ENCODE peak calls at places on chromosomes 6 and 20, in eight cellular contexts. One of them, this sample, is unnamed.

GRCh38 chr6:131213501-131213990 is 78.3 kb downstream of the AKAP7 start:
- DNase-seq in uterus: no peak
- DNase-seq in body of pancreas: no peak
- DNase-seq in HCT116: no peak
- DNase-seq in adrenal gland: no peak
- DNase-seq in breast epithelium: no peak
- DNase-seq in HepG2: no peak
- DNase-seq in A549: no peak
- DNase-seq in this sample: no peak

GRCh38 chr6:5379647-5380242 is 118.4 kb downstream of the FARS2 start:
- DNase-seq in breast epithelium: no peak
- DNase-seq in A549: peak
- DNase-seq in HCT116: peak
- DNase-seq in adrenal gland: peak
- DNase-seq in uterus: no peak
- DNase-seq in body of pancreas: no peak
- DNase-seq in HepG2: peak
- DNase-seq in this sample: peak

GRCh38 chr6:119627908-119628669 is 278.5 kb upstream of the MAN1A1 start:
- DNase-seq in A549: no peak
- DNase-seq in breast epithelium: no peak
- DNase-seq in uterus: no peak
- DNase-seq in body of pancreas: peak
- DNase-seq in adrenal gland: peak
- DNase-seq in HepG2: no peak
- DNase-seq in HCT116: no peak
- DNase-seq in this sample: peak

GRCh38 chr6:53241936-53242335 is 93.3 kb upstream of the GCM1 start:
- DNase-seq in body of pancreas: peak
- DNase-seq in adrenal gland: no peak
- DNase-seq in HepG2: no peak
- DNase-seq in HCT116: no peak
- DNase-seq in uterus: no peak
- DNase-seq in breast epithelium: no peak
- DNase-seq in A549: no peak
- DNase-seq in this sample: no peak

GRCh38 chr6:159979136-159979874 is 10.4 kb downstream of the IGF2R start:
- DNase-seq in uterus: no peak
- DNase-seq in HCT116: no peak
- DNase-seq in breast epithelium: no peak
- DNase-seq in HepG2: peak
- DNase-seq in A549: no peak
- DNase-seq in adrenal gland: peak
- DNase-seq in body of pancreas: no peak
- DNase-seq in this sample: peak

GRCh38 chr6:150695652-150696051 is 96.0 kb downstream of the PLEKHG1 start:
- DNase-seq in breast epithelium: no peak
- DNase-seq in HCT116: no peak
- DNase-seq in A549: no peak
- DNase-seq in HepG2: no peak
- DNase-seq in body of pancreas: no peak
- DNase-seq in uterus: no peak
- DNase-seq in adrenal gland: no peak
- DNase-seq in this sample: no peak

GRCh38 chr6:162443101-162443500 is 284.5 kb downstream of the PRKN start:
- DNase-seq in adrenal gland: no peak
- DNase-seq in HepG2: no peak
- DNase-seq in A549: no peak
- DNase-seq in HCT116: no peak
- DNase-seq in breast epithelium: peak
- DNase-seq in body of pancreas: peak
- DNase-seq in uterus: no peak
- DNase-seq in this sample: no peak

GRCh38 chr6:15842718-15843117 is 179.9 kb upstream of the DTNBP1 start:
- DNase-seq in breast epithelium: no peak
- DNase-seq in body of pancreas: no peak
- DNase-seq in A549: no peak
- DNase-seq in uterus: no peak
- DNase-seq in HCT116: no peak
- DNase-seq in adrenal gland: no peak
- DNase-seq in HepG2: no peak
- DNase-seq in this sample: no peak

GRCh38 chr6:25919657-25920056 is 10.8 kb downstream of the SLC17A2 start:
- DNase-seq in HCT116: no peak
- DNase-seq in HepG2: no peak
- DNase-seq in uterus: no peak
- DNase-seq in adrenal gland: no peak
- DNase-seq in body of pancreas: no peak
- DNase-seq in breast epithelium: no peak
- DNase-seq in A549: no peak
- DNase-seq in this sample: no peak

GRCh38 chr6:154247119-154247814 is 109.3 kb downstream of the IPCEF1 start:
- DNase-seq in body of pancreas: no peak
- DNase-seq in A549: no peak
- DNase-seq in uterus: no peak
- DNase-seq in HepG2: no peak
- DNase-seq in adrenal gland: no peak
- DNase-seq in HCT116: no peak
- DNase-seq in breast epithelium: no peak
- DNase-seq in this sample: no peak

GRCh38 chr6:140071115-140071514 is 696.7 kb upstream of the CITED2 start:
- DNase-seq in HepG2: no peak
- DNase-seq in adrenal gland: no peak
- DNase-seq in breast epithelium: no peak
- DNase-seq in uterus: no peak
- DNase-seq in body of pancreas: peak
- DNase-seq in HCT116: no peak
- DNase-seq in A549: no peak
- DNase-seq in this sample: no peak

GRCh38 chr6:53130891-53131290 is 17.8 kb downstream of the GCM1 start:
- DNase-seq in uterus: no peak
- DNase-seq in HCT116: no peak
- DNase-seq in HepG2: no peak
- DNase-seq in adrenal gland: no peak
- DNase-seq in body of pancreas: no peak
- DNase-seq in breast epithelium: no peak
- DNase-seq in A549: no peak
- DNase-seq in this sample: no peak

GRCh38 chr6:166449641-166450040 is 66.9 kb upstream of the MPC1 start:
- DNase-seq in breast epithelium: no peak
- DNase-seq in uterus: no peak
- DNase-seq in HepG2: no peak
- DNase-seq in adrenal gland: no peak
- DNase-seq in A549: no peak
- DNase-seq in body of pancreas: no peak
- DNase-seq in HCT116: no peak
- DNase-seq in this sample: no peak

GRCh38 chr20:58996226-58996611 is 10.8 kb downstream of the CTSZ start:
- DNase-seq in breast epithelium: no peak
- DNase-seq in body of pancreas: no peak
- DNase-seq in A549: no peak
- DNase-seq in HepG2: no peak
- DNase-seq in uterus: no peak
- DNase-seq in HCT116: no peak
- DNase-seq in adrenal gland: no peak
- DNase-seq in this sample: no peak

GRCh38 chr20:58997141-58997770 is 9.8 kb downstream of the CTSZ start:
- DNase-seq in body of pancreas: no peak
- DNase-seq in A549: no peak
- DNase-seq in breast epithelium: no peak
- DNase-seq in adrenal gland: no peak
- DNase-seq in HCT116: no peak
- DNase-seq in HepG2: no peak
- DNase-seq in uterus: no peak
- DNase-seq in this sample: no peak

GRCh38 chr20:59001068-59001448 is 6.0 kb downstream of the CTSZ start:
- DNase-seq in HepG2: no peak
- DNase-seq in breast epithelium: no peak
- DNase-seq in HCT116: no peak
- DNase-seq in body of pancreas: no peak
- DNase-seq in A549: no peak
- DNase-seq in uterus: no peak
- DNase-seq in adrenal gland: no peak
- DNase-seq in this sample: no peak

GRCh38 chr20:59000326-59000725 is 6.7 kb downstream of the CTSZ start:
- DNase-seq in adrenal gland: no peak
- DNase-seq in body of pancreas: no peak
- DNase-seq in uterus: no peak
- DNase-seq in HepG2: no peak
- DNase-seq in HCT116: no peak
- DNase-seq in breast epithelium: no peak
- DNase-seq in A549: no peak
- DNase-seq in this sample: no peak

DNA sequence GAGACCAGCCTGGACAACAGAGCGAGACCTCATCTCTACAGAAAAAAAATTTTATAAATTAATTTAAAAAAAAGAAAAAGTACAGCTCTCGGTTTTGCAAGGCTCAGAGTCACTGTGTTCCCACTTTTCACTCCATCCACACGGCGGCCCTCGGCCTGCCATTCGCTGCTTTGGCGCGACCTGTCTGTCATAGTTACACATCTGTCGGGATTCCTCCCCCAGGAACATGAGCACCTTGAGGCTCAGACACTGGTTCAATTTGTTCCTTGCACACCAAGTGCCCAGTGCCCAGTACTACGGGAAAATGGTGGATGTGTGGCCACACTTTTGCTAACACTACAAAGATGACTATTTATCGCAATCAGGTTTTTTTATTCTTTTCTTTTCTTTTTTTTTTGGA is 8.4 kb downstream of the CTSZ start:
- DNase-seq in HCT116: no peak
- DNase-seq in uterus: no peak
- DNase-seq in HepG2: no peak
- DNase-seq in A549: no peak
- DNase-seq in adrenal gland: no peak
- DNase-seq in body of pancreas: no peak
- DNase-seq in breast epithelium: no peak
- DNase-seq in this sample: no peak
- TF ChIP-seq POLR2A in HCT116: no peak
- TF ChIP-seq POLR2A in uterus: no peak
- TF ChIP-seq POLR2A in HepG2: no peak
- TF ChIP-seq POLR2A in A549: no peak
- TF ChIP-seq POLR2A in adrenal gland: no peak
- TF ChIP-seq POLR2A in body of pancreas: no peak
- TF ChIP-seq POLR2A in breast epithelium: no peak
- TF ChIP-seq POLR2A in this sample: no peak

GRCh38 chr6:156789081-156789943 is 12.1 kb downstream of the ARID1B start:
- DNase-seq in adrenal gland: no peak
- DNase-seq in HCT116: no peak
- DNase-seq in A549: no peak
- DNase-seq in breast epithelium: no peak
- DNase-seq in body of pancreas: no peak
- DNase-seq in HepG2: no peak
- DNase-seq in uterus: no peak
- DNase-seq in this sample: no peak
- TF ChIP-seq POLR2A in adrenal gland: no peak
- TF ChIP-seq POLR2A in HCT116: no peak
- TF ChIP-seq POLR2A in A549: no peak
- TF ChIP-seq POLR2A in breast epithelium: no peak
- TF ChIP-seq POLR2A in body of pancreas: no peak
- TF ChIP-seq POLR2A in HepG2: no peak
- TF ChIP-seq POLR2A in uterus: no peak
- TF ChIP-seq POLR2A in this sample: no peak

DNA sequence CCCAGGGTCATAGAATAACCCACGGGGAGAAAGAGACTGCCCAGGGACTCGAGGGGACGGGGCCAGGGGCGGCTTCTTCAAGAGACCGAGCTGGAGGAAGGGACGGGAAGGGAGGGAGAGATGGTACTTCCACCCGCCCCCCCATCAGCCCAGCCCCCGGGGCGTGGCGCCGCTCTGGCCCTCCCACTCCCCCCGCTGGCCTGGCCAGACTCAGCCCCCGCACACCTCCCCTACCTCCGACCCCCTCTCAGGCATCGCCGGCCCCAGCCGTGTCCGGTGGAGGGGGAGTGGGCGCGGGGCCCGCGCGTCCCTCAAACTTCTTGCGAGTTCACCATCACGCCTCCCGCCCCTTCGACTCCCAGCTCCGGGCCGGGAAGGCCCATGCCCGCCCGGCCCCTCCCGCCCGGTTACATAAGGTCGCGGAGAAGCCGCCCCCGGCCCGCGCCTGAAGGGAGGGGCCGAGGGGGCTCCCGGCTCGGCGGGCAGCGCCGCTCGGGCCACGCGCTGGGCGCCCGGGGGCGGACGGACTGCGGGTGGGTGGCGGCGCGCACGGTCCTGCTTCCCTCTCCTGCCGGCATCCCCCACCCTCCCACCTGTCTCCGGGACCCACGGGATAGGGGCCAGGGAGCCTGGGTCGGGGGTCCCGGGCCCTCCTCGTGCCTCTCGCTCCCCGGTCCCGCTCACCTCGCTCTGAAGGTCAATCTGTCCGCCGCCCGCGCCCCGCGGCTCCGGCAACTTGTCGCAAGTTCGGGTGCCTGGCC is 562 bp downstream of the TFEB start:
- DNase-seq in breast epithelium: peak
- DNase-seq in A549: peak
- DNase-seq in HepG2: peak
- DNase-seq in adrenal gland: peak
- DNase-seq in HCT116: peak
- DNase-seq in body of pancreas: peak
- DNase-seq in uterus: peak
- DNase-seq in this sample: peak
- TF ChIP-seq POLR2A in breast epithelium: no peak
- TF ChIP-seq POLR2A in A549: no peak
- TF ChIP-seq POLR2A in HepG2: no peak
- TF ChIP-seq POLR2A in adrenal gland: no peak
- TF ChIP-seq POLR2A in HCT116: no peak
- TF ChIP-seq POLR2A in body of pancreas: peak
- TF ChIP-seq POLR2A in uterus: no peak
- TF ChIP-seq POLR2A in this sample: no peak

DNA sequence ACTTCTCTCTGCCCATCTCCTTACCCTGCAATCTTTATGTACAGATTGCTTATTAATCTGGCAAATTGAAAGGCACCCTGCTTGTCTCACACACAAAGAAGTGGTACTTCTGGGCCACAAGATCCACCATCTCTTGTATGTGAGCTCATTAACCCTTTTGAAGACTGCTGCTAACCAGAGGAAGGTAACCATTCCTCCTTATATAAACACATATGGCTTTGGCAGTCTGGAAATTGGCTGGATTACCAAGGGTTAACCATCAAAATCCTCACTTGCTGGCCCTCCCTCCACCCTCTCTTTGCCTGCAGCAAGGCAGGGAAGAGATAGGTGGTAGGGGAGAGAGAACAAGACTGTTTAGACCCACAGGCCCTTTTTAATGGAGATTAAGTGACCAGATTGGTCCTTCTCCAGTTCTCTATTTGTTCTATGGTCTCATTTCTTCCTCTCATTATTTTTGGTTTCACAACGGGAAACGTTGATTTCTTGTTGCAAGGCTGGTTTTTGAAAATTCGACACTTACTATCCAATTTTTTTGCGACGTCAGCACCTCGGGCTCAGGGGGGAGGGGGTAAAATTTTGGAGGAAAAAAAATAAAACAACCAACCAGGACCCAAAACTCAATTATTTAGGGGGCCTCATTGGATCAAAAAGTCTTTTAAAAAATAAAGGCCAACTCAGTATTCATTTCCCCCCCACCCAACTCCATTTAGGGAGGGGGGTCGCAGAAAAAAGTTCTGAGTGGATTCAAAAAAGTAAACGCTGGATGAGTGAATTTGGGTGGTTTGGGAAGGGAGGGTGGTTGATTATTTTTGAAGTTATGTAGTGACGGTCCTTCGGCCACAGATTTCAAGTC is 859 bp downstream of the PPP1R10 start:
- DNase-seq in breast epithelium: no peak
- DNase-seq in uterus: no peak
- DNase-seq in body of pancreas: peak
- DNase-seq in HepG2: peak
- DNase-seq in adrenal gland: no peak
- DNase-seq in HCT116: no peak
- DNase-seq in A549: no peak
- DNase-seq in this sample: peak
- TF ChIP-seq POLR2A in breast epithelium: peak
- TF ChIP-seq POLR2A in uterus: no peak
- TF ChIP-seq POLR2A in body of pancreas: peak
- TF ChIP-seq POLR2A in HepG2: peak
- TF ChIP-seq POLR2A in adrenal gland: peak
- TF ChIP-seq POLR2A in HCT116: peak
- TF ChIP-seq POLR2A in A549: peak
- TF ChIP-seq POLR2A in this sample: peak

This sample was measured in erythroblast.